ENCODE peak calls at places on chromosomes 7 and 10, in four cellular contexts. One of them, this sample, is unnamed.
A peak's percentile ranks its signal among the peaks of the same experiment; 100 is the strongest.

GRCh38 chr10:52343439-52343838 is 29.4 kb downstream of the DKK1 start:
- DNase-seq in lower leg skin: no peak
- DNase-seq in activated CD4-positive, alpha-beta T cell treated with anti-CD3 and anti-CD28 coated beads, Interleukin-2, amount 50 U/mL, for 24 hours: no peak
- DNase-seq in activated T-helper 1 cell treated with Interleukin-2 at 50 U/mL for 16 hours: no peak
- DNase-seq in this sample: no peak

GRCh38 chr7:28900311-28900710 is 57.8 kb downstream of the TRIL start:
- DNase-seq in activated T-helper 1 cell treated with Interleukin-2 at 50 U/mL for 16 hours: no peak
- DNase-seq in lower leg skin: no peak
- DNase-seq in activated CD4-positive, alpha-beta T cell treated with anti-CD3 and anti-CD28 coated beads, Interleukin-2, amount 50 U/mL, for 24 hours: no peak
- DNase-seq in this sample: no peak

GRCh38 chr10:104640339-104641149 is 546 bp upstream of the SORCS3 start:
- DNase-seq in activated T-helper 1 cell treated with Interleukin-2 at 50 U/mL for 16 hours: no peak
- DNase-seq in activated CD4-positive, alpha-beta T cell treated with anti-CD3 and anti-CD28 coated beads, Interleukin-2, amount 50 U/mL, for 24 hours: no peak
- DNase-seq in lower leg skin: no peak
- DNase-seq in this sample: no peak

GRCh38 chr10:70807566-70807965 is 8.2 kb upstream of the SGPL1 start:
- DNase-seq in lower leg skin: no peak
- DNase-seq in activated T-helper 1 cell treated with Interleukin-2 at 50 U/mL for 16 hours: no peak
- DNase-seq in activated CD4-positive, alpha-beta T cell treated with anti-CD3 and anti-CD28 coated beads, Interleukin-2, amount 50 U/mL, for 24 hours: no peak
- DNase-seq in this sample: no peak

GRCh38 chr7:55961994-55962393 is 2.4 kb upstream of the NIPSNAP2 start:
- DNase-seq in activated T-helper 1 cell treated with Interleukin-2 at 50 U/mL for 16 hours: no peak
- DNase-seq in lower leg skin: no peak
- DNase-seq in activated CD4-positive, alpha-beta T cell treated with anti-CD3 and anti-CD28 coated beads, Interleukin-2, amount 50 U/mL, for 24 hours: no peak
- DNase-seq in this sample: no peak

GRCh38 chr7:22943997-22944396 is 69.9 kb downstream of the HYCC1 start:
- DNase-seq in activated T-helper 1 cell treated with Interleukin-2 at 50 U/mL for 16 hours: no peak
- DNase-seq in activated CD4-positive, alpha-beta T cell treated with anti-CD3 and anti-CD28 coated beads, Interleukin-2, amount 50 U/mL, for 24 hours: no peak
- DNase-seq in lower leg skin: peak; percentile 15
- DNase-seq in this sample: no peak

GRCh38 chr7:2732959-2733584 is 45.1 kb downstream of the AMZ1 start:
- DNase-seq in activated T-helper 1 cell treated with Interleukin-2 at 50 U/mL for 16 hours: no peak
- DNase-seq in lower leg skin: peak; percentile 38
- DNase-seq in activated CD4-positive, alpha-beta T cell treated with anti-CD3 and anti-CD28 coated beads, Interleukin-2, amount 50 U/mL, for 24 hours: no peak
- DNase-seq in this sample: no peak

GRCh38 chr7:38881015-38881414 is 28.0 kb downstream of the VPS41 start:
- DNase-seq in lower leg skin: no peak
- DNase-seq in activated CD4-positive, alpha-beta T cell treated with anti-CD3 and anti-CD28 coated beads, Interleukin-2, amount 50 U/mL, for 24 hours: no peak
- DNase-seq in activated T-helper 1 cell treated with Interleukin-2 at 50 U/mL for 16 hours: no peak
- DNase-seq in this sample: no peak

GRCh38 chr7:74364061-74364460 is 74.9 kb downstream of the CLIP2 start:
- DNase-seq in activated CD4-positive, alpha-beta T cell treated with anti-CD3 and anti-CD28 coated beads, Interleukin-2, amount 50 U/mL, for 24 hours: no peak
- DNase-seq in activated T-helper 1 cell treated with Interleukin-2 at 50 U/mL for 16 hours: no peak
- DNase-seq in lower leg skin: no peak
- DNase-seq in this sample: no peak

GRCh38 chr7:95950698-95951097 is 178.3 kb downstream of the DYNC1I1 start:
- DNase-seq in activated T-helper 1 cell treated with Interleukin-2 at 50 U/mL for 16 hours: no peak
- DNase-seq in lower leg skin: no peak
- DNase-seq in activated CD4-positive, alpha-beta T cell treated with anti-CD3 and anti-CD28 coated beads, Interleukin-2, amount 50 U/mL, for 24 hours: no peak
- DNase-seq in this sample: no peak

GRCh38 chr10:130648807-130649206 is 512.6 kb downstream of the GLRX3 start:
- DNase-seq in activated CD4-positive, alpha-beta T cell treated with anti-CD3 and anti-CD28 coated beads, Interleukin-2, amount 50 U/mL, for 24 hours: no peak
- DNase-seq in lower leg skin: no peak
- DNase-seq in activated T-helper 1 cell treated with Interleukin-2 at 50 U/mL for 16 hours: no peak
- DNase-seq in this sample: no peak

GRCh38 chr10:42783181-42783549 is 570 bp downstream of the BMS1 start:
- DNase-seq in lower leg skin: no peak
- DNase-seq in activated T-helper 1 cell treated with Interleukin-2 at 50 U/mL for 16 hours: no peak
- DNase-seq in activated CD4-positive, alpha-beta T cell treated with anti-CD3 and anti-CD28 coated beads, Interleukin-2, amount 50 U/mL, for 24 hours: peak; percentile 12
- DNase-seq in this sample: no peak

GRCh38 chr10:48599830-48600134 is 5.1 kb downstream of the ARHGAP22 start:
- DNase-seq in lower leg skin: no peak
- DNase-seq in activated CD4-positive, alpha-beta T cell treated with anti-CD3 and anti-CD28 coated beads, Interleukin-2, amount 50 U/mL, for 24 hours: no peak
- DNase-seq in activated T-helper 1 cell treated with Interleukin-2 at 50 U/mL for 16 hours: no peak
- DNase-seq in this sample: no peak

GRCh38 chr10:124290095-124290795 is 128.5 kb downstream of the OAT start:
- DNase-seq in activated CD4-positive, alpha-beta T cell treated with anti-CD3 and anti-CD28 coated beads, Interleukin-2, amount 50 U/mL, for 24 hours: no peak
- DNase-seq in activated T-helper 1 cell treated with Interleukin-2 at 50 U/mL for 16 hours: no peak
- DNase-seq in lower leg skin: no peak
- DNase-seq in this sample: no peak

GRCh38 chr7:28685660-28686417 is 272.3 kb downstream of the TRIL start:
- DNase-seq in lower leg skin: peak; percentile 96
- DNase-seq in activated CD4-positive, alpha-beta T cell treated with anti-CD3 and anti-CD28 coated beads, Interleukin-2, amount 50 U/mL, for 24 hours: no peak
- DNase-seq in activated T-helper 1 cell treated with Interleukin-2 at 50 U/mL for 16 hours: no peak
- DNase-seq in this sample: peak; percentile 93

GRCh38 chr7:140009735-140010134 is 53.0 kb downstream of the PARP12 start:
- DNase-seq in activated T-helper 1 cell treated with Interleukin-2 at 50 U/mL for 16 hours: no peak
- DNase-seq in activated CD4-positive, alpha-beta T cell treated with anti-CD3 and anti-CD28 coated beads, Interleukin-2, amount 50 U/mL, for 24 hours: no peak
- DNase-seq in lower leg skin: no peak
- DNase-seq in this sample: no peak

GRCh38 chr7:48035301-48035966 is at the start of gene C7orf57:
- DNase-seq in activated CD4-positive, alpha-beta T cell treated with anti-CD3 and anti-CD28 coated beads, Interleukin-2, amount 50 U/mL, for 24 hours: peak; percentile 80
- DNase-seq in lower leg skin: peak; percentile 75
- DNase-seq in activated T-helper 1 cell treated with Interleukin-2 at 50 U/mL for 16 hours: peak; percentile 74
- DNase-seq in this sample: peak; percentile 95

GRCh38 chr7:134823400-134823799 is 44.0 kb downstream of the CALD1 start:
- DNase-seq in activated T-helper 1 cell treated with Interleukin-2 at 50 U/mL for 16 hours: no peak
- DNase-seq in lower leg skin: no peak
- DNase-seq in activated CD4-positive, alpha-beta T cell treated with anti-CD3 and anti-CD28 coated beads, Interleukin-2, amount 50 U/mL, for 24 hours: no peak
- DNase-seq in this sample: no peak

GRCh38 chr7:69342154-69342884 is 256.0 kb upstream of the AUTS2 start:
- DNase-seq in activated T-helper 1 cell treated with Interleukin-2 at 50 U/mL for 16 hours: no peak
- DNase-seq in activated CD4-positive, alpha-beta T cell treated with anti-CD3 and anti-CD28 coated beads, Interleukin-2, amount 50 U/mL, for 24 hours: no peak
- DNase-seq in lower leg skin: no peak
- DNase-seq in this sample: no peak

GRCh38 chr10:7558036-7558435 is 108.7 kb downstream of the ITIH5 start:
- DNase-seq in activated T-helper 1 cell treated with Interleukin-2 at 50 U/mL for 16 hours: no peak
- DNase-seq in activated CD4-positive, alpha-beta T cell treated with anti-CD3 and anti-CD28 coated beads, Interleukin-2, amount 50 U/mL, for 24 hours: no peak
- DNase-seq in lower leg skin: no peak
- DNase-seq in this sample: no peak

GRCh38 chr10:31299119-31299518 is 19.9 kb upstream of the ZEB1 start:
- DNase-seq in lower leg skin: no peak
- DNase-seq in activated T-helper 1 cell treated with Interleukin-2 at 50 U/mL for 16 hours: no peak
- DNase-seq in activated CD4-positive, alpha-beta T cell treated with anti-CD3 and anti-CD28 coated beads, Interleukin-2, amount 50 U/mL, for 24 hours: no peak
- DNase-seq in this sample: no peak

GRCh38 chr10:114142018-114142417 is 32.0 kb downstream of the CCDC186 start:
- DNase-seq in activated T-helper 1 cell treated with Interleukin-2 at 50 U/mL for 16 hours: no peak
- DNase-seq in lower leg skin: no peak
- DNase-seq in activated CD4-positive, alpha-beta T cell treated with anti-CD3 and anti-CD28 coated beads, Interleukin-2, amount 50 U/mL, for 24 hours: no peak
- DNase-seq in this sample: no peak

GRCh38 chr7:94049615-94050014 is 45.5 kb upstream of the BET1 start:
- DNase-seq in lower leg skin: no peak
- DNase-seq in activated T-helper 1 cell treated with Interleukin-2 at 50 U/mL for 16 hours: no peak
- DNase-seq in activated CD4-positive, alpha-beta T cell treated with anti-CD3 and anti-CD28 coated beads, Interleukin-2, amount 50 U/mL, for 24 hours: no peak
- DNase-seq in this sample: no peak

GRCh38 chr7:133040617-133041016 is 41.3 kb downstream of the CHCHD3 start:
- DNase-seq in activated T-helper 1 cell treated with Interleukin-2 at 50 U/mL for 16 hours: no peak
- DNase-seq in lower leg skin: no peak
- DNase-seq in activated CD4-positive, alpha-beta T cell treated with anti-CD3 and anti-CD28 coated beads, Interleukin-2, amount 50 U/mL, for 24 hours: no peak
- DNase-seq in this sample: no peak

GRCh38 chr10:112738586-112739218 is 211.3 kb upstream of the TCF7L2 start:
- DNase-seq in activated CD4-positive, alpha-beta T cell treated with anti-CD3 and anti-CD28 coated beads, Interleukin-2, amount 50 U/mL, for 24 hours: no peak
- DNase-seq in activated T-helper 1 cell treated with Interleukin-2 at 50 U/mL for 16 hours: no peak
- DNase-seq in lower leg skin: no peak
- DNase-seq in this sample: no peak

GRCh38 chr10:89478739-89479116 is 56.7 kb downstream of the SLC16A12 start:
- DNase-seq in lower leg skin: no peak
- DNase-seq in activated CD4-positive, alpha-beta T cell treated with anti-CD3 and anti-CD28 coated beads, Interleukin-2, amount 50 U/mL, for 24 hours: no peak
- DNase-seq in activated T-helper 1 cell treated with Interleukin-2 at 50 U/mL for 16 hours: no peak
- DNase-seq in this sample: no peak

GRCh38 chr7:140383954-140384713 is 14.2 kb downstream of the SLC37A3 start:
- DNase-seq in activated CD4-positive, alpha-beta T cell treated with anti-CD3 and anti-CD28 coated beads, Interleukin-2, amount 50 U/mL, for 24 hours: no peak
- DNase-seq in activated T-helper 1 cell treated with Interleukin-2 at 50 U/mL for 16 hours: no peak
- DNase-seq in lower leg skin: no peak
- DNase-seq in this sample: no peak

GRCh38 chr7:128042027-128042426 is 10.8 kb upstream of the LRRC4 start:
- DNase-seq in activated CD4-positive, alpha-beta T cell treated with anti-CD3 and anti-CD28 coated beads, Interleukin-2, amount 50 U/mL, for 24 hours: no peak
- DNase-seq in activated T-helper 1 cell treated with Interleukin-2 at 50 U/mL for 16 hours: no peak
- DNase-seq in lower leg skin: no peak
- DNase-seq in this sample: no peak